ENCODE peak calls at places on chromosomes 1 and 21, in four cellular contexts. P, H, E and J are unnamed samples.

GRCh38 chr1:161864577-161864976 is 98.5 kb downstream of the ATF6 start:
- DNase-seq in H (no peak), P (no peak), E (no peak), J (no peak)

GRCh38 chr1:219582310-219582709 is 30.6 kb downstream of the ZC3H11B start:
- DNase-seq in H (no peak), P (peak), E (no peak), J (no peak)

GRCh38 chr1:202154766-202155477 is 5.5 kb downstream of the PTPN7 start:
- DNase-seq in E (no peak), P (peak), H (no peak), J (peak)

GRCh38 chr1:239944666-239945065 is 147.0 kb upstream of the FMN2 start:
- DNase-seq in E (no peak), H (no peak), P (peak), J (no peak)

GRCh38 chr1:1137256-1138045 is 21.6 kb upstream of the C1orf159 start:
- DNase-seq in H (no peak), E (peak), P (peak), J (peak)

GRCh38 chr1:239856924-239857323 is 234.8 kb upstream of the FMN2 start:
- DNase-seq in P (no peak), H (no peak), E (no peak), J (no peak)

GRCh38 chr1:167454929-167455785 is 63.2 kb downstream of the CD247 start:
- DNase-seq in H (no peak), P (peak), E (peak), J (peak)

GRCh38 chr1:218266356-218266755 is 18.7 kb upstream of the RRP15 start:
- DNase-seq in H (no peak), P (no peak), E (no peak), J (no peak)

GRCh38 chr1:228306275-228307217 is 98.7 kb downstream of the OBSCN start:
- DNase-seq in H (no peak), P (no peak), E (no peak), J (no peak)

GRCh38 chr21:15638856-15639549 is 90.8 kb upstream of the USP25 start:
- DNase-seq in P (no peak), H (no peak), E (no peak), J (no peak)

GRCh38 chr1:18146886-18147285 is 39.3 kb downstream of the IGSF21 start:
- DNase-seq in E (no peak), P (no peak), H (no peak), J (no peak)

GRCh38 chr1:33985656-33986055 is 121.8 kb downstream of the HMGB4 start:
- DNase-seq in H (no peak), E (no peak), P (no peak), J (no peak)

GRCh38 chr1:116495534-116495933 is 75.3 kb downstream of the CD58 start:
- DNase-seq in E (no peak), P (no peak), H (no peak), J (no peak)

GRCh38 chr1:38217316-38217715 is 170.7 kb upstream of the POU3F1 start:
- DNase-seq in P (no peak), E (no peak), H (no peak), J (no peak)

GRCh38 chr1:201170533-201171062 is 16.3 kb upstream of the TMEM9 start:
- DNase-seq in E (peak), P (peak), H (peak), J (peak)

GRCh38 chr1:66269222-66269621 is 264.7 kb upstream of the SGIP1 start:
- DNase-seq in P (no peak), E (no peak), H (no peak), J (no peak)

GRCh38 chr1:15271196-15271595 is 24.2 kb downstream of the FHAD1 start:
- DNase-seq in E (no peak), H (no peak), P (no peak), J (no peak)

GRCh38 chr1:224433671-224434446 is 738 bp downstream of the WDR26 start:
- DNase-seq in H (no peak), P (peak), E (no peak), J (no peak)

DNA sequence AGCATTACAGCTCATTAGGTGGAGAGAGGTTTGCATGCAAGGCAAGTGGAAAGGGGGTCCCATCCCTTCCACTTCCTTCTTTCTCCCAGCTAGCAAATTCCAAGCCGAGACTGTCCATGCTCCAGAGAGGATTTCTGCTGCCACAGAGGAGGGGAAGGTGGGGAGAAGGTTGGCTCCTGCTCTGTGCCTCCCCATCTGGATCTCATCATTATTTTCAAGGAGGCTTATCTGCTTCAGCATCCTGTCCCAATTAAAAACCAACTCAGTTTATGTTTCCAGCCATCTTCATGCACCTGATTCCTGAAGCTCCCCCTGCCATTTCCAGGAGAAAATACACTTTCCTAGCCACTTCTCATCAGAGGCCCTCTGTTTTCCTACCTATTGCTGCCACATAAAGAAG is 66.8 kb upstream of the GOLT1A start:
- DNase-seq in P (no peak), H (no peak), E (no peak), J (no peak)
- TF ChIP-seq SPI1 in P (no peak), H (no peak), E (no peak), J (no peak)

GRCh38 chr1:155207578-155208405 is at the start of gene THBS3:
- DNase-seq in P (peak), H (no peak), E (no peak), J (peak)
- TF ChIP-seq SPI1 in P (no peak), H (no peak), E (no peak), J (no peak)

DNA sequence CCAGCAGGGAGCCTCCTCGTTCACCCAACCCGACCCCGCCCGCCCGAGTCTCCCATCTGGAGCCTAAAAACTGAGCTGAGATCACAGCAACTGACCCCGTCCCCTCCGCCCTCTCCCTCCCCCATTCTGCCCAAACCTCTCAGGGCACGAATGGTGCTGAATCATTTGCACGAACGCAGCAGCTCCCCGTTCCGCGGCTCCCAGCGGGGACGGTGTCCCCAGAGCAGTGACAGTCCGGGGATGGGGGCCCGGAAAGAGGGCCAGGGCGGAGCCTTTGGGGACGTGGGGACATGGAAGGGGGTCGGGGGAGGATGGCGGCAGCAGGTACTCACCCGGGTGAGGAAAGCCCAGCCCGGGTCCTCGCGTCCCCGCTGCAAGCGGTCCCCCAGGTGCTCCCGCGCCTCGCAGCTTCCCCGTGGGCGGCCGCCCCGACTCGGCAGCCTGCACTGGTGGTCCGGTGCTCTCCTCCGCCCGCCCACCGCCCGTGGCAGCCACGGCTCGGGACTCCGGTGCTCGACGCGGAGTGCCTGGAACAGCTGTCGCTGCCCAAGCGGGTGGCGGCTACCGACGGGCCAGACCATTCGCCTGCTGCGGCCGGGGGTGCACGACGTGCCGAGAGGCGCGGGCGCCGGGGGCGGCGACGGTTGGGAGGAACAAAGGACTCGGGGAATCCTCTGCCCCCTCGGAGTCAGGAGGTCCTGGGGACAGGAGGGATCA is at the start of gene TTLL7:
- DNase-seq in E (peak), H (no peak), P (peak), J (peak)
- TF ChIP-seq SPI1 in E (no peak), H (no peak), P (no peak), J (no peak)

DNA sequence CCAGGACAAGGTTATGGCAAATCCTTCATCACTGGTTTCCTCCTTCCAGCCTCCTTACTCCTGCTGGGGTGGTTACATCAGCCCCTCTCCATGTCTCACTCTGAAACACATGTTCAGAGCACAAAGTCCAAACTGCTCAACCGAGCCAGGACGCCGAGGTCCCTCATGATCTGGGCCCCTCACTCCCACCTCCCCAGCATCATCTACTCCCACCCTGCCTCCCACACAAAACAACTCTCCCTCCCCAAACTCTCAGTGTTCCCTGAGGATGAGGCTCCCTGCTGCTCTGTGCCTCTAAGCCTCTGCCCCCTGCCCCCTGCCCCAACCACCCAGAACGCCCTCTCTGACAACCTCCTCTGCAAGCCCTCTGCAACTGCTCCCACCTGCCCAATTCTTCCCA is 33.3 kb upstream of the ZBTB40 start:
- DNase-seq in P (no peak), H (no peak), E (no peak), J (no peak)
- TF ChIP-seq SPI1 in P (no peak), H (no peak), E (no peak), J (no peak)

GRCh38 chr1:56190975-56191768 is 388.2 kb downstream of the PLPP3 start:
- DNase-seq in P (no peak), H (no peak), E (no peak), J (no peak)
- TF ChIP-seq SPI1 in P (no peak), H (no peak), E (no peak), J (no peak)

DNA sequence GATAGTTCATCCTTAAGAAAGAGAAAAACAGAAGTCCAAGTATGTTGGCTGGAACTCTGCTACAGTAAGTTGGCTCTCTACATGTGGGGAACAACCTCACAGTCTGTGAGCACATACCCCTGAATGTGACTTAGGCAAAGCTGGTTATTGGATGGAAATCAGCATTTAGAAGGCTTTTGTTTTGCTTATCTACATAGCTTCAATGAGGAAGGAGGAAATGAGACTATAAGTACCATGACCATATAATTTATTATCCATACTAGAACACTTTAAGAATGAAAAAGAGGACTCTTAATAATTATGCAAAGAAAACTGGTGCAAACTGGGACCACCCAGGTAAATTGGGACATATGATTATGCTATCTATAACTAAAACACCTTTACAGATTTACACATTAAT is 31.7 kb upstream of the CD55 start:
- DNase-seq in E (no peak), H (no peak), P (no peak), J (no peak)
- TF ChIP-seq SPI1 in E (no peak), H (no peak), P (no peak), J (no peak)